ENCODE peak calls at places on chromosome 7, in six cellular contexts. Y, K, F, X, V and L are unnamed samples.

GRCh38 chr7:73612598-73613269 is 11.6 kb downstream of the MLXIPL start:
- DNase-seq in Y (no peak), K (no peak), F (no peak), X (peak), V (peak), L (no peak)

GRCh38 chr7:36600869-36601530 is 123.3 kb downstream of the AOAH start:
- DNase-seq in Y (no peak), K (no peak), F (no peak), X (no peak), V (peak), L (no peak)

GRCh38 chr7:25988640-25989039 is 163.4 kb upstream of the NFE2L3 start:
- DNase-seq in Y (no peak), K (no peak), F (no peak), X (no peak), V (no peak), L (no peak)

GRCh38 chr7:91109200-91109599 is 155.0 kb upstream of the FZD1 start:
- DNase-seq in Y (no peak), K (no peak), F (no peak), X (no peak), V (no peak), L (no peak)

GRCh38 chr7:144256112-144256511 is 8.5 kb downstream of the OR2A7 start:
- DNase-seq in Y (no peak), K (no peak), F (no peak), X (no peak), V (peak), L (no peak)

GRCh38 chr7:73706122-73707044 is 13.1 kb downstream of the STX1A start:
- DNase-seq in Y (no peak), K (no peak), F (no peak), X (no peak), V (no peak), L (no peak)

GRCh38 chr7:124813962-124814798 is 48.6 kb upstream of the GPR37 start:
- DNase-seq in Y (no peak), K (no peak), F (no peak), X (peak), V (no peak), L (no peak)

GRCh38 chr7:131249003-131249402 is 78.7 kb upstream of the MKLN1 start:
- DNase-seq in Y (peak), K (no peak), F (no peak), X (no peak), V (peak), L (no peak)

GRCh38 chr7:99224263-99224947 is 16.5 kb upstream of the KPNA7 start:
- DNase-seq in Y (no peak), K (no peak), F (no peak), X (peak), V (peak), L (peak)

GRCh38 chr7:32890553-32891045 is 961 bp downstream of the KBTBD2 start:
- DNase-seq in Y (no peak), K (no peak), F (peak), X (no peak), V (peak), L (no peak)

GRCh38 chr7:158979635-158980351 is 123.4 kb downstream of the DYNC2I1 start:
- DNase-seq in Y (no peak), K (no peak), F (no peak), X (no peak), V (no peak), L (no peak)